ENCODE peak calls at places on chromosome 10, in five cellular contexts. N is mesenchymal stem cell, G is IMR-90, M is mesendoderm, B is neuronal stem cell. H is an unnamed sample.

GRCh38 chr10:118741994-118742393 is 12.8 kb downstream of the CACUL1 start:
- DNase-seq in M (no peak), G (no peak), B (no peak), N (no peak), H (no peak)

GRCh38 chr10:4670737-4671136 is 155.3 kb upstream of the AKR1E2 start:
- DNase-seq in M (no peak), B (no peak), G (peak; percentile 41), N (peak; percentile 34), H (no peak)

GRCh38 chr10:90621577-90621976 is 236.3 kb downstream of the HTR7 start:
- DNase-seq in G (peak; percentile 2), N (peak; percentile 34), M (peak; percentile 49), B (peak; percentile 48), H (peak; percentile 40)

GRCh38 chr10:89836840-89837172 is 135.4 kb downstream of the KIF20B start:
- DNase-seq in N (no peak), G (no peak), B (no peak), M (no peak), H (no peak)

GRCh38 chr10:89556590-89556989 is 21.2 kb upstream of the SLC16A12 start:
- DNase-seq in G (peak; percentile 45), N (no peak), M (no peak), B (no peak), H (no peak)

GRCh38 chr10:75335191-75335590 is 66.4 kb downstream of the ZNF503 start:
- DNase-seq in N (no peak), B (no peak), M (no peak), G (no peak), H (no peak)

GRCh38 chr10:127149613-127150081 is 46.7 kb downstream of the INSYN2A start:
- DNase-seq in G (peak; percentile 49), M (peak; percentile 77), N (no peak), B (no peak), H (peak; percentile 40)

GRCh38 chr10:125881192-125881591 is at the start of gene DHX32:
- DNase-seq in G (no peak), N (peak; percentile 47), B (peak; percentile 87), M (peak; percentile 91), H (peak; percentile 79)

GRCh38 chr10:125102821-125103220 is 57.5 kb downstream of the CTBP2 start:
- DNase-seq in G (no peak), M (no peak), B (no peak), N (no peak), H (no peak)

GRCh38 chr10:75100764-75101291 is 10.6 kb upstream of the SAMD8 start:
- DNase-seq in B (no peak), N (no peak), M (no peak), G (no peak), H (no peak)

GRCh38 chr10:129853236-129853946 is 110.7 kb downstream of the EBF3 start:
- DNase-seq in G (peak; percentile 1), N (peak; percentile 7), M (peak; percentile 32), B (no peak), H (no peak)

GRCh38 chr10:77226020-77226419 is 411.6 kb downstream of the KCNMA1 start:
- DNase-seq in G (no peak), N (no peak), M (no peak), B (no peak), H (no peak)

GRCh38 chr10:100710151-100710871 is 35.1 kb upstream of the PAX2 start:
- DNase-seq in G (no peak), M (peak; percentile 17), N (no peak), B (no peak), H (no peak)

GRCh38 chr10:132716691-132717490 is 69.1 kb downstream of the NKX6-2 start:
- DNase-seq in G (no peak), M (peak; percentile 13), N (no peak), B (no peak), H (no peak)

GRCh38 chr10:8296090-8296741 is 241.7 kb downstream of the GATA3 start:
- DNase-seq in G (no peak), M (peak; percentile 84), B (no peak), N (no peak), H (peak; percentile 72)

GRCh38 chr10:11404931-11405330 is 206.5 kb downstream of the USP6NL start:
- DNase-seq in B (no peak), M (no peak), G (no peak), N (no peak), H (no peak)

GRCh38 chr10:36489181-36489927 is 636.0 kb upstream of the ANKRD30A start:
- DNase-seq in B (no peak), N (no peak), M (peak; percentile 6), G (peak; percentile 23), H (no peak)

GRCh38 chr10:128007971-128008370 is 101.1 kb downstream of the PTPRE start:
- DNase-seq in B (no peak), G (no peak), N (no peak), M (peak; percentile 16), H (no peak)

GRCh38 chr10:11799736-11800080 is 23.4 kb upstream of the PROSER2 start:
- DNase-seq in B (no peak), M (no peak), G (no peak), N (no peak), H (no peak)

GRCh38 chr10:121956111-121957061 is 18.6 kb downstream of the NSMCE4A start:
- DNase-seq in N (no peak), B (no peak), M (no peak), G (peak; percentile 73), H (no peak)

GRCh38 chr10:105691811-105692210 is 1050.7 kb downstream of the SORCS3 start:
- DNase-seq in N (no peak), B (peak; percentile 49), M (peak; percentile 71), G (no peak), H (no peak)

GRCh38 chr10:266974-267425 is 131.7 kb downstream of the ZMYND11 start:
- DNase-seq in B (no peak), G (peak; percentile 51), N (peak; percentile 49), M (no peak), H (no peak)

GRCh38 chr10:100567249-100567648 is 31.5 kb downstream of the HIF1AN start:
- DNase-seq in B (no peak), M (no peak), G (no peak), N (no peak), H (peak; percentile 26)

GRCh38 chr10:12484945-12485805 is 135.8 kb downstream of the CAMK1D start:
- DNase-seq in N (no peak), G (no peak), M (peak; percentile 66), B (no peak), H (peak; percentile 67)

GRCh38 chr10:114151486-114151885 is 22.5 kb downstream of the CCDC186 start:
- DNase-seq in G (peak; percentile 92), M (no peak), B (no peak), N (peak; percentile 63), H (no peak)

GRCh38 chr10:92691591-92692084 is 1.9 kb downstream of the HHEX start:
- DNase-seq in M (peak; percentile 64), G (no peak), N (peak; percentile 56), B (no peak), H (peak; percentile 60)

GRCh38 chr10:124032982-124033886 is 60.2 kb downstream of the CHST15 start:
- DNase-seq in M (peak; percentile 58), N (peak; percentile 86), G (peak; percentile 42), B (no peak), H (no peak)

GRCh38 chr10:45420453-45421192 is 46.6 kb downstream of the ALOX5 start:
- DNase-seq in B (no peak), G (peak; percentile 52), N (no peak), M (no peak), H (no peak)

GRCh38 chr10:52019078-52019644 is 294.9 kb upstream of the DKK1 start:
- DNase-seq in B (peak; percentile 42), M (peak; percentile 51), N (no peak), G (no peak), H (no peak)

GRCh38 chr10:23345861-23346260 is 1.3 kb upstream of the C10orf67 start:
- DNase-seq in B (no peak), G (peak; percentile 94), M (no peak), N (peak; percentile 89), H (no peak)

GRCh38 chr10:57846307-57847065 is 421.2 kb downstream of the IPMK start:
- DNase-seq in G (no peak), N (no peak), B (no peak), M (no peak), H (no peak)

GRCh38 chr10:66809402-66809801 is 116.4 kb upstream of the LRRTM3 start:
- DNase-seq in B (no peak), G (no peak), N (no peak), M (no peak), H (no peak)

GRCh38 chr10:113073549-113074189 is 123.6 kb downstream of the TCF7L2 start:
- DNase-seq in B (no peak), N (peak; percentile 98), M (peak; percentile 84), G (peak; percentile 97), H (peak; percentile 88)

GRCh38 chr10:69242844-69243212 is 22.7 kb downstream of the HKDC1 start:
- DNase-seq in N (no peak), G (no peak), M (no peak), B (no peak), H (no peak)

GRCh38 chr10:73625884-73626753 is 15.2 kb downstream of the MYOZ1 start:
- DNase-seq in G (peak; percentile 98), N (peak; percentile 98), M (peak; percentile 99), B (peak; percentile 97), H (peak; percentile 96)
- H3K18ac ChIP-seq in G (peak overlapping the region; percentile 84), N (peak overlapping the region; percentile 87), M (peak overlapping the region; percentile 46), B (peak overlapping the region; percentile 95), H (peak overlapping the region; percentile 92)

GRCh38 chr10:59906417-59907202 is at the start of gene CCDC6:
- DNase-seq in N (peak; percentile 95), M (peak; percentile 95), G (peak; percentile 90), B (peak; percentile 89), H (peak; percentile 89)
- H3K18ac ChIP-seq in N (peak within 1 kb of the TSS; percentile 86), M (peak within 1 kb of the TSS; percentile 96), G (no peak within 1 kb of the TSS), B (peak within 1 kb of the TSS; percentile 98), H (peak within 1 kb of the TSS; percentile 81)

GRCh38 chr10:48653944-48654698 is 30.6 kb upstream of the WDFY4 start:
- DNase-seq in M (no peak), G (no peak), B (no peak), N (no peak), H (no peak)

GRCh38 chr10:48655426-48656240 is 29.0 kb upstream of the WDFY4 start:
- DNase-seq in G (peak; percentile 42), B (no peak), M (no peak), N (peak; percentile 37), H (no peak)

GRCh38 chr10:48658243-48658888 is 26.3 kb upstream of the WDFY4 start:
- DNase-seq in N (peak; percentile 67), M (peak; percentile 83), B (peak; percentile 84), G (peak; percentile 58), H (peak; percentile 86)

GRCh38 chr10:48656928-48657327 is 27.7 kb upstream of the WDFY4 start:
- DNase-seq in B (no peak), M (no peak), G (no peak), N (no peak), H (no peak)

GRCh38 chr10:48656241-48656921 is 28.3 kb upstream of the WDFY4 start:
- DNase-seq in M (peak; percentile 87), N (peak; percentile 85), G (peak; percentile 88), B (peak; percentile 84), H (peak; percentile 89)
- H3K18ac ChIP-seq in M (no peak overlapping the region), N (peak overlapping the region; percentile 28), G (no peak overlapping the region), B (peak overlapping the region; percentile 78), H (no peak overlapping the region)

GRCh38 chr10:79268717-79269116 is 78.6 kb upstream of the PPIF start:
- DNase-seq in B (no peak), M (no peak), N (no peak), G (no peak), H (no peak)

GRCh38 chr10:79268100-79268670 is 79.1 kb upstream of the PPIF start:
- DNase-seq in G (peak; percentile 70), M (no peak), B (no peak), N (peak; percentile 80), H (no peak)

GRCh38 chr10:79266092-79266491 is 81.2 kb upstream of the PPIF start:
- DNase-seq in B (no peak), N (no peak), G (no peak), M (no peak), H (no peak)

GRCh38 chr10:79266543-79267312 is 80.5 kb upstream of the PPIF start:
- DNase-seq in N (peak; percentile 98), M (no peak), G (peak; percentile 93), B (no peak), H (no peak)

GRCh38 chr10:79267449-79267848 is 79.8 kb upstream of the PPIF start:
- DNase-seq in G (no peak), B (no peak), M (peak; percentile 30), N (no peak), H (no peak)
- H3K18ac ChIP-seq in G (peak overlapping the region; percentile 9), B (no peak overlapping the region), M (no peak overlapping the region), N (peak overlapping the region; percentile 99), H (no peak overlapping the region)

H was measured in H9.